ENCODE peak calls at places on chromosomes 7 and 10, in eight cellular contexts. J is activated T-helper 1 cell treated with anti-CD3 and anti-CD28 coated beads, Interleukin-12 subunit alpha, Interleukin-12 subunit beta, Interleukin-2, Interleukin-4 antibody, amounts not matched to agents 30 ng/mL and 10 ng/mL and 1 ng/mL, durations not matched to agents 14 hours and 24 hours and 36 hours; X is renal cortical epithelial cell; G is left kidney; A is PC-3; Z is amniotic stem cell; S is mucosa of gallbladder; Q is activated CD4-positive, alpha-beta T cell treated with anti-CD3 and anti-CD28 coated beads, Interleukin-2, amount 50 U/mL, for 1 hour. O is an unnamed sample.

GRCh38 chr10:91642831-91643692 is 10.2 kb upstream of the PPP1R3C start:
- DNase-seq in A (peak), S (no peak), Q (no peak), J (no peak), X (peak), Z (no peak), G (no peak), O (no peak)

GRCh38 chr10:4390219-4390618 is 435.8 kb upstream of the AKR1E2 start:
- DNase-seq in J (no peak), X (no peak), Z (no peak), Q (no peak), G (no peak), S (no peak), A (no peak), O (no peak)

GRCh38 chr10:94183666-94184264 is 179.0 kb downstream of the NOC3L start:
- DNase-seq in J (no peak), Z (peak), S (no peak), G (no peak), X (peak), Q (no peak), A (peak), O (no peak)

GRCh38 chr10:43225004-43225786 is 41.7 kb downstream of the RASGEF1A start:
- DNase-seq in J (no peak), Z (no peak), S (no peak), A (no peak), G (no peak), Q (no peak), X (no peak), O (no peak)

GRCh38 chr10:2882628-2883027 is 184.7 kb upstream of the PFKP start:
- DNase-seq in J (no peak), S (no peak), X (no peak), Z (no peak), A (no peak), G (peak), Q (no peak), O (peak)

GRCh38 chr7:79612027-79612426 is 158.6 kb upstream of the MAGI2 start:
- DNase-seq in J (no peak), X (no peak), G (no peak), S (no peak), Z (no peak), A (no peak), Q (no peak), O (no peak)

GRCh38 chr7:135512135-135512887 is 2.4 kb upstream of the CNOT4 start:
- DNase-seq in S (peak), J (peak), G (peak), Z (no peak), A (peak), Q (no peak), X (peak), O (no peak)

GRCh38 chr7:134932707-134933370 is 53.5 kb upstream of the AGBL3 start:
- DNase-seq in Q (no peak), A (no peak), Z (no peak), J (no peak), S (peak), X (no peak), G (no peak), O (no peak)

GRCh38 chr10:124699471-124700292 is 44.5 kb downstream of the FAM53B start:
- DNase-seq in Q (no peak), J (no peak), Z (no peak), G (no peak), A (no peak), S (no peak), X (no peak), O (no peak)

GRCh38 chr7:80135306-80136104 is 874 bp downstream of the GNAI1 start:
- DNase-seq in Q (no peak), Z (no peak), G (peak), J (no peak), A (peak), X (no peak), S (no peak), O (peak)

GRCh38 chr7:30188806-30189205 is 54.0 kb downstream of the MTURN start:
- DNase-seq in A (no peak), Z (no peak), Q (no peak), G (no peak), J (no peak), X (no peak), S (no peak), O (no peak)

GRCh38 chr7:42913591-42913990 is 1.7 kb upstream of the C7orf25 start:
- DNase-seq in Q (no peak), X (no peak), Z (no peak), S (no peak), G (no peak), J (no peak), A (no peak), O (no peak)

GRCh38 chr10:3687510-3688081 is 97.4 kb downstream of the KLF6 start:
- DNase-seq in J (no peak), Z (no peak), X (no peak), A (no peak), S (no peak), Q (no peak), G (no peak), O (no peak)

GRCh38 chr7:151199196-151199874 is 11.0 kb downstream of the H2BK1 start:
- DNase-seq in X (no peak), S (no peak), A (no peak), J (no peak), Q (no peak), G (peak), Z (no peak), O (no peak)

GRCh38 chr10:128530301-128530700 is 404.1 kb upstream of the MKI67 start:
- DNase-seq in J (no peak), A (no peak), S (no peak), G (peak), Q (no peak), X (no peak), Z (no peak), O (no peak)

GRCh38 chr7:4798706-4799235 is 23.3 kb downstream of the AP5Z1 start:
- DNase-seq in S (no peak), Z (no peak), A (no peak), J (no peak), X (no peak), Q (no peak), G (no peak), O (no peak)

GRCh38 chr10:86971146-86971991 is 3.1 kb downstream of the ADIRF start:
- DNase-seq in S (peak), Z (peak), J (peak), A (peak), G (peak), Q (peak), X (peak), O (peak)

GRCh38 chr10:116542007-116542677 is 3.6 kb upstream of the PNLIP start:
- DNase-seq in J (no peak), S (no peak), G (no peak), A (no peak), Z (no peak), X (no peak), Q (no peak), O (no peak)

GRCh38 chr7:84370114-84370513 is 175.5 kb upstream of the SEMA3A start:
- DNase-seq in Q (no peak), X (no peak), J (no peak), S (no peak), A (peak), G (no peak), Z (no peak), O (no peak)